ENCODE peak calls at places on chromosomes 2 and 18, in eight cellular contexts. One of them, this sample, is unnamed.

GRCh38 chr2:187383043-187383800 is 64.8 kb downstream of the CALCRL start:
- DNase-seq in natural killer cell: no peak
- DNase-seq in chondrocyte: no peak
- DNase-seq in gastrocnemius medialis: no peak
- DNase-seq in GM13976: no peak
- DNase-seq in suprapubic skin: no peak
- DNase-seq in HepG2: no peak
- DNase-seq in Peyer's patch: no peak
- DNase-seq in this sample: no peak

GRCh38 chr2:3121601-3122000 is 256.0 kb downstream of the EIPR1 start:
- DNase-seq in natural killer cell: no peak
- DNase-seq in chondrocyte: no peak
- DNase-seq in gastrocnemius medialis: no peak
- DNase-seq in GM13976: no peak
- DNase-seq in suprapubic skin: no peak
- DNase-seq in HepG2: no peak
- DNase-seq in Peyer's patch: no peak
- DNase-seq in this sample: no peak

GRCh38 chr2:50546790-50547189 is 485.1 kb downstream of the NRXN1 start:
- DNase-seq in natural killer cell: no peak
- DNase-seq in chondrocyte: no peak
- DNase-seq in gastrocnemius medialis: no peak
- DNase-seq in GM13976: no peak
- DNase-seq in suprapubic skin: no peak
- DNase-seq in HepG2: no peak
- DNase-seq in Peyer's patch: no peak
- DNase-seq in this sample: no peak

GRCh38 chr18:24426398-24427294 is at the start of gene IMPACT:
- DNase-seq in natural killer cell: peak
- DNase-seq in chondrocyte: peak
- DNase-seq in gastrocnemius medialis: peak
- DNase-seq in GM13976: peak
- DNase-seq in suprapubic skin: peak
- DNase-seq in HepG2: peak
- DNase-seq in Peyer's patch: peak
- DNase-seq in this sample: peak

GRCh38 chr18:77870238-77870637 is 620.6 kb downstream of the GALR1 start:
- DNase-seq in natural killer cell: no peak
- DNase-seq in chondrocyte: no peak
- DNase-seq in gastrocnemius medialis: no peak
- DNase-seq in GM13976: no peak
- DNase-seq in suprapubic skin: no peak
- DNase-seq in HepG2: no peak
- DNase-seq in Peyer's patch: no peak
- DNase-seq in this sample: no peak

GRCh38 chr2:107132746-107133145 is 246.8 kb upstream of the ST6GAL2 start:
- DNase-seq in natural killer cell: no peak
- DNase-seq in chondrocyte: no peak
- DNase-seq in gastrocnemius medialis: no peak
- DNase-seq in GM13976: no peak
- DNase-seq in suprapubic skin: no peak
- DNase-seq in HepG2: no peak
- DNase-seq in Peyer's patch: no peak
- DNase-seq in this sample: no peak

GRCh38 chr2:174078275-174078674 is 113.1 kb upstream of the SP3 start:
- DNase-seq in natural killer cell: no peak
- DNase-seq in chondrocyte: no peak
- DNase-seq in gastrocnemius medialis: no peak
- DNase-seq in GM13976: no peak
- DNase-seq in suprapubic skin: no peak
- DNase-seq in HepG2: no peak
- DNase-seq in Peyer's patch: no peak
- DNase-seq in this sample: no peak

GRCh38 chr18:48957136-48957535 is 6.4 kb upstream of the SMAD7 start:
- DNase-seq in natural killer cell: no peak
- DNase-seq in chondrocyte: no peak
- DNase-seq in gastrocnemius medialis: no peak
- DNase-seq in GM13976: no peak
- DNase-seq in suprapubic skin: no peak
- DNase-seq in HepG2: no peak
- DNase-seq in Peyer's patch: peak
- DNase-seq in this sample: no peak

GRCh38 chr2:85409719-85410583 is at the start of gene CAPG:
- DNase-seq in natural killer cell: no peak
- DNase-seq in chondrocyte: no peak
- DNase-seq in gastrocnemius medialis: no peak
- DNase-seq in GM13976: peak
- DNase-seq in suprapubic skin: peak
- DNase-seq in HepG2: no peak
- DNase-seq in Peyer's patch: peak
- DNase-seq in this sample: no peak

GRCh38 chr2:64797881-64798590 is 144.3 kb upstream of the SERTAD2 start:
- DNase-seq in natural killer cell: no peak
- DNase-seq in chondrocyte: no peak
- DNase-seq in gastrocnemius medialis: no peak
- DNase-seq in GM13976: no peak
- DNase-seq in suprapubic skin: no peak
- DNase-seq in HepG2: peak
- DNase-seq in Peyer's patch: no peak
- DNase-seq in this sample: peak

GRCh38 chr2:54572636-54573531 is 116.8 kb downstream of the SPTBN1 start:
- DNase-seq in natural killer cell: no peak
- DNase-seq in chondrocyte: no peak
- DNase-seq in gastrocnemius medialis: no peak
- DNase-seq in GM13976: no peak
- DNase-seq in suprapubic skin: no peak
- DNase-seq in HepG2: no peak
- DNase-seq in Peyer's patch: no peak
- DNase-seq in this sample: no peak

GRCh38 chr2:96916156-96917007 is 46.5 kb upstream of the SEMA4C start:
- DNase-seq in natural killer cell: no peak
- DNase-seq in chondrocyte: no peak
- DNase-seq in gastrocnemius medialis: no peak
- DNase-seq in GM13976: no peak
- DNase-seq in suprapubic skin: no peak
- DNase-seq in HepG2: no peak
- DNase-seq in Peyer's patch: no peak
- DNase-seq in this sample: no peak

GRCh38 chr2:157192445-157193423 is 64.8 kb upstream of the GALNT5 start:
- DNase-seq in natural killer cell: no peak
- DNase-seq in chondrocyte: no peak
- DNase-seq in gastrocnemius medialis: no peak
- DNase-seq in GM13976: peak
- DNase-seq in suprapubic skin: no peak
- DNase-seq in HepG2: no peak
- DNase-seq in Peyer's patch: no peak
- DNase-seq in this sample: no peak

GRCh38 chr18:6628189-6628588 is 101.3 kb upstream of the ARHGAP28 start:
- DNase-seq in natural killer cell: no peak
- DNase-seq in chondrocyte: no peak
- DNase-seq in gastrocnemius medialis: no peak
- DNase-seq in GM13976: no peak
- DNase-seq in suprapubic skin: no peak
- DNase-seq in HepG2: no peak
- DNase-seq in Peyer's patch: no peak
- DNase-seq in this sample: no peak

GRCh38 chr2:125167820-125168219 is 1142.7 kb downstream of the CNTNAP5 start:
- DNase-seq in natural killer cell: no peak
- DNase-seq in chondrocyte: no peak
- DNase-seq in gastrocnemius medialis: no peak
- DNase-seq in GM13976: no peak
- DNase-seq in suprapubic skin: no peak
- DNase-seq in HepG2: no peak
- DNase-seq in Peyer's patch: no peak
- DNase-seq in this sample: peak

GRCh38 chr2:113126845-113127645 is at the start of gene IL1RN:
- DNase-seq in natural killer cell: no peak
- DNase-seq in chondrocyte: no peak
- DNase-seq in gastrocnemius medialis: peak
- DNase-seq in GM13976: no peak
- DNase-seq in suprapubic skin: no peak
- DNase-seq in HepG2: peak
- DNase-seq in Peyer's patch: no peak
- DNase-seq in this sample: no peak
- TF ChIP-seq CTCF in natural killer cell: no peak
- TF ChIP-seq CTCF in chondrocyte: no peak
- TF ChIP-seq CTCF in gastrocnemius medialis: no peak
- TF ChIP-seq CTCF in GM13976: no peak
- TF ChIP-seq CTCF in suprapubic skin: no peak
- TF ChIP-seq CTCF in HepG2: peak
- TF ChIP-seq CTCF in Peyer's patch: no peak
- TF ChIP-seq CTCF in this sample: no peak

GRCh38 chr2:7377861-7378569 is 460.8 kb downstream of the RNF144A start:
- DNase-seq in natural killer cell: no peak
- DNase-seq in chondrocyte: no peak
- DNase-seq in gastrocnemius medialis: no peak
- DNase-seq in GM13976: no peak
- DNase-seq in suprapubic skin: no peak
- DNase-seq in HepG2: no peak
- DNase-seq in Peyer's patch: no peak
- DNase-seq in this sample: no peak
- TF ChIP-seq CTCF in natural killer cell: no peak
- TF ChIP-seq CTCF in chondrocyte: peak
- TF ChIP-seq CTCF in gastrocnemius medialis: no peak
- TF ChIP-seq CTCF in GM13976: no peak
- TF ChIP-seq CTCF in suprapubic skin: no peak
- TF ChIP-seq CTCF in HepG2: no peak
- TF ChIP-seq CTCF in Peyer's patch: no peak
- TF ChIP-seq CTCF in this sample: peak

GRCh38 chr2:129253461-129253812 is 726.0 kb upstream of the RAB6C start:
- DNase-seq in natural killer cell: no peak
- DNase-seq in chondrocyte: no peak
- DNase-seq in gastrocnemius medialis: no peak
- DNase-seq in GM13976: no peak
- DNase-seq in suprapubic skin: no peak
- DNase-seq in HepG2: no peak
- DNase-seq in Peyer's patch: no peak
- DNase-seq in this sample: no peak
- TF ChIP-seq CTCF in natural killer cell: no peak
- TF ChIP-seq CTCF in chondrocyte: peak
- TF ChIP-seq CTCF in gastrocnemius medialis: peak
- TF ChIP-seq CTCF in GM13976: no peak
- TF ChIP-seq CTCF in suprapubic skin: peak
- TF ChIP-seq CTCF in HepG2: peak
- TF ChIP-seq CTCF in Peyer's patch: no peak
- TF ChIP-seq CTCF in this sample: no peak

DNA sequence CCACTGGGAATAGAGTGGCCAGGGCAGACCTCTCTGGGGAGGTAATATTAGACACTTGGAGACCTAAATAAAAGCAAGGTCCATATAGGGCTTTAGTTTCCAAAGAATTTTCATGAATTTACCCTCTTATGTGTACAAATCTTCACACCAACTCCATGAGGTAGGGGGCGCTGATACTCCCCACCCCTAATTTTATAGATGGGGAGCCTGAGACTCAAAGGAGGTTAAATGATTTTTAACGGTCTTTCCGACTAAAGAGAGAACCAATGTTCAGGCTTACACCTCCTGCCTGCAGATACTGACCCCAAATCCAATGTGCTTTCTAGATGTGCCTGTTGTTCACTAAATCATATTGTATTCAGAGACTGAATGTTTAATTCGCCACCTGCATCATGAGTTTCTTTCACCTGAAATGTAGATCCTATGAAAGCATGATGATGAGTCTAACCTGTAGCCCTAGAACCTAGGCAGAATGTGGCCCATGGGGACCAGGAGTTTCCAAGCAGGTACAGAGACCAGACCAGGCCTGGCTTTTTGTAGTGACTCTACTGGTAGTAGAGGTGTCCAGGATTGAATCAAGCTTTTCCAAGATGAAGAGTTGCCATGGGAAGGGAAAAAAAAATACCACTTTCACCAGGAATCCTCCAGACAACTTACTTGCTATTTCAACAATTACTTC is 16.8 kb upstream of the PAX3 start:
- DNase-seq in natural killer cell: no peak
- DNase-seq in chondrocyte: no peak
- DNase-seq in gastrocnemius medialis: no peak
- DNase-seq in GM13976: no peak
- DNase-seq in suprapubic skin: no peak
- DNase-seq in HepG2: no peak
- DNase-seq in Peyer's patch: no peak
- DNase-seq in this sample: no peak
- TF ChIP-seq CTCF in natural killer cell: no peak
- TF ChIP-seq CTCF in chondrocyte: peak
- TF ChIP-seq CTCF in gastrocnemius medialis: no peak
- TF ChIP-seq CTCF in GM13976: no peak
- TF ChIP-seq CTCF in suprapubic skin: no peak
- TF ChIP-seq CTCF in HepG2: no peak
- TF ChIP-seq CTCF in Peyer's patch: no peak
- TF ChIP-seq CTCF in this sample: no peak